ENCODE peak calls at places on chromosome 4, in six cellular contexts. O is IMR-90, N is neuronal stem cell, W is H9, C is H1, U is mesendoderm. S is an unnamed sample.

GRCh38 chr4:20456416-20456815 is 204.7 kb downstream of the SLIT2 start:
- DNase-seq in O (peak), N (no peak), W (no peak), C (no peak), U (peak), S (no peak)

GRCh38 chr4:1244081-1244977 is 4.6 kb downstream of the CTBP1 start:
- DNase-seq in O (no peak), N (no peak), W (no peak), C (no peak), U (no peak), S (no peak)

GRCh38 chr4:2259541-2260267 is 2.2 kb downstream of the MXD4 start:
- DNase-seq in O (no peak), N (no peak), W (no peak), C (no peak), U (no peak), S (no peak)

GRCh38 chr4:179709961-179710624 is 2267.9 kb upstream of the AGA start:
- DNase-seq in O (no peak), N (peak), W (peak), C (peak), U (peak), S (no peak)

GRCh38 chr4:74794341-74794801 is at the start of gene BTC:
- DNase-seq in O (no peak), N (peak), W (peak), C (no peak), U (peak), S (peak)

GRCh38 chr4:2220016-2220620 is 21.8 kb downstream of the HAUS3 start:
- DNase-seq in O (peak), N (peak), W (peak), C (no peak), U (peak), S (peak)

GRCh38 chr4:140876597-140877364 is 120.6 kb upstream of the TBC1D9 start:
- DNase-seq in O (peak), N (no peak), W (no peak), C (no peak), U (no peak), S (no peak)

GRCh38 chr4:188811116-188811515 is 671.9 kb downstream of the TRIML1 start:
- DNase-seq in O (no peak), N (no peak), W (no peak), C (no peak), U (no peak), S (no peak)

GRCh38 chr4:612052-612748 is 13.2 kb upstream of the PDE6B start:
- DNase-seq in O (no peak), N (no peak), W (no peak), C (no peak), U (no peak), S (no peak)

GRCh38 chr4:186702297-186702696 is 21.4 kb downstream of the FAT1 start:
- DNase-seq in O (no peak), N (no peak), W (no peak), C (no peak), U (no peak), S (no peak)

GRCh38 chr4:139329665-139330200 is 27.5 kb upstream of the NDUFC1 start:
- DNase-seq in O (no peak), N (no peak), W (no peak), C (no peak), U (peak), S (no peak)

GRCh38 chr4:104064650-104065577 is 345.1 kb upstream of the TACR3 start:
- DNase-seq in O (no peak), N (peak), W (peak), C (peak), U (peak), S (peak)

GRCh38 chr4:98185279-98185678 is 42.0 kb upstream of the STPG2 start:
- DNase-seq in O (no peak), N (no peak), W (no peak), C (no peak), U (no peak), S (no peak)

GRCh38 chr4:113683143-113683542 is 78.4 kb downstream of the CAMK2D start:
- DNase-seq in O (no peak), N (no peak), W (no peak), C (no peak), U (no peak), S (no peak)

GRCh38 chr4:186726440-186727148 is 2.9 kb upstream of the FAT1 start:
- DNase-seq in O (peak), N (peak), W (peak), C (no peak), U (peak), S (peak)

GRCh38 chr4:139560396-139561084 is 4.5 kb upstream of the SETD7 start:
- DNase-seq in O (no peak), N (no peak), W (peak), C (no peak), U (peak), S (peak)

GRCh38 chr4:675036-675804 is 878 bp downstream of the MYL5 start:
- DNase-seq in O (no peak), N (no peak), W (peak), C (no peak), U (no peak), S (no peak)

GRCh38 chr4:80036949-80037348 is 36.1 kb downstream of the ANTXR2 start:
- DNase-seq in O (peak), N (no peak), W (no peak), C (no peak), U (no peak), S (peak)

GRCh38 chr4:93870876-93871458 is 42.4 kb downstream of the ATOH1 start:
- DNase-seq in O (no peak), N (no peak), W (no peak), C (no peak), U (no peak), S (no peak)

GRCh38 chr4:158578476-158578875 is 56.8 kb downstream of the RXFP1 start:
- DNase-seq in O (peak), N (no peak), W (no peak), C (no peak), U (peak), S (peak)

GRCh38 chr4:54568184-54568583 is 89.6 kb upstream of the KIT start:
- DNase-seq in O (peak), N (no peak), W (no peak), C (no peak), U (no peak), S (peak)

GRCh38 chr4:37631551-37631950 is 54.6 kb downstream of the RELL1 start:
- DNase-seq in O (peak), N (no peak), W (no peak), C (no peak), U (no peak), S (no peak)

GRCh38 chr4:159698336-159698735 is 595.5 kb downstream of the RAPGEF2 start:
- DNase-seq in O (no peak), N (no peak), W (no peak), C (no peak), U (no peak), S (peak)

GRCh38 chr4:24965627-24966026 is 52.8 kb upstream of the CCDC149 start:
- DNase-seq in O (no peak), N (peak), W (peak), C (no peak), U (peak), S (no peak)

GRCh38 chr4:107115185-107115847 is 79.2 kb upstream of the DKK2 start:
- DNase-seq in O (no peak), N (no peak), W (no peak), C (no peak), U (peak), S (no peak)

GRCh38 chr4:155077860-155078259 is 130.6 kb upstream of the NPY2R start:
- DNase-seq in O (no peak), N (no peak), W (peak), C (peak), U (peak), S (no peak)

GRCh38 chr4:107449611-107450369 is 270.2 kb downstream of the PAPSS1 start:
- DNase-seq in O (no peak), N (no peak), W (no peak), C (no peak), U (no peak), S (peak)

GRCh38 chr4:182493377-182493776 is 250.2 kb downstream of the TENM3 start:
- DNase-seq in O (no peak), N (no peak), W (no peak), C (no peak), U (no peak), S (no peak)

GRCh38 chr4:188971125-188971524 is 831.9 kb downstream of the TRIML1 start:
- DNase-seq in O (peak), N (no peak), W (no peak), C (no peak), U (peak), S (no peak)

GRCh38 chr4:103092245-103092644 is 7.4 kb downstream of the BDH2 start:
- DNase-seq in O (no peak), N (no peak), W (no peak), C (no peak), U (no peak), S (peak)

GRCh38 chr4:57905965-57906364 is 795.8 kb upstream of the IGFBP7 start:
- DNase-seq in O (no peak), N (no peak), W (no peak), C (no peak), U (no peak), S (no peak)

GRCh38 chr4:54423066-54423465 is 194.0 kb downstream of the PDGFRA start:
- DNase-seq in O (peak), N (no peak), W (no peak), C (no peak), U (no peak), S (no peak)

GRCh38 chr4:24887881-24888430 is 24.9 kb downstream of the CCDC149 start:
- DNase-seq in O (no peak), N (no peak), W (no peak), C (no peak), U (no peak), S (no peak)

GRCh38 chr4:123699823-123700822 is 303.5 kb downstream of the SPRY1 start:
- DNase-seq in O (peak), N (no peak), W (no peak), C (no peak), U (peak), S (peak)

DNA sequence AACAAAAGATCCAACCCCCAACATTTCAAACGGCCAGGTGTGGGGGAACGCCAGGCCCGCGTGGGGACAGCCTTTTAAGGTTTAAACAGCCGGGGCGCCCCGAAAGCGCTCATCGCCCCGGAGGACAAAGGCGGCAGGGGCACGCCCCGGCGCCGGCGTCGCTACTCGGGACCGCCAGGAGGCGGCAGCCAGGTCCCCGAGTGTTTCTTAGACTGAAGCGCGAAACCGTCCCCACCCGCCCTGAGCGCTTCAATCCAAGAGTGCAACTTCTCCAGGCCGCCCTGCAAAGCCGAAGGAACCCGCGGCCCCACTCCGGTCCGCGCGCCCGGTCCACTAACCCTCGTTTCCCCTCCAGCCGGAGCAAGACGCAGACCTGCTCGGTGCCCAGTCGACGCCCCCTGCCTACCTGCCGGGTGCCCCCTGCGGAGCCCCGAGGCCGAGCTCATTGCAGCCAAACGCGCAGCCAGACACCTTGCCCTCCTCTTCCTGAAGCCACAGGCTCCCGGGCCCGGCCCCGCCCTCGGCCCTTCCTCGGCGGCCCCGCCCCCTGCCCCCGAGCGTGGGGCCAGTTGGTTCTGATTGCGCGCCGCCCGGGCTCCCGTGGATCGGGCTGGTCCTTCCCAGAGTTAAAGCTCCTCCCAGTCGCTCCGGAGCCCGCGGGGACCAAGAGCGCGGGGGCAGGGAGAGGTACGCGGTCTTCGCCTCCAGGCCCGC is at the start of gene CASP6:
- DNase-seq in O (peak), N (peak), W (peak), C (peak), U (peak), S (peak)
- H2BK5ac ChIP-seq in O (peak), N (peak), W (no peak), C (peak), U (no peak), S (peak)

GRCh38 chr4:6782147-6782845 is at the start of gene KIAA0232:
- DNase-seq in O (peak), N (peak), W (peak), C (peak), U (peak), S (peak)
- H3K4ac ChIP-seq in O (peak), N (peak), W (no peak), C (peak), U (peak), S (peak)

GRCh38 chr4:122674371-122674770 is 53.5 kb upstream of the IL21 start:
- DNase-seq in O (no peak), N (no peak), W (no peak), C (no peak), U (peak), S (peak)
- H2BK5ac ChIP-seq in O (no peak), N (no peak), W (no peak), C (no peak), U (no peak), S (no peak)

DNA sequence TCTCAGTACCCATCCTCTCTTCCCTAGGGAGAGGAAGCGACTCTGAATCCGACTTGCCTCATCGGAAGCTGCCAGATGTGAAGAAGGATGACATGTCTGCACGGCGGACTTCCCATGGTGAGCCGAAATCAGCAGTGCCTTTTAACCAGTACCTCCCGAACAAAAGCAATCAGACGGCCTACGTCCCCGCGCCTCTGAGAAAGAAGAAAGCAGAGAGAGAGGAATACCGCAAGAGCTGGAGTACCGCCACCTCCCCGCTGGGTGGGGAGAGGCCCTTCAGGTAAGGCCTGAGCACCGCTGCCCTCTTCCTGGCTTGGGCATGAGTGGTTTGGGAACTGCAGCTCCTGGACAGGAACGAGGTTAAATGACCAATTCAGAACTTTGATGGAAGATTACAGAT is 81.2 kb downstream of the LIMCH1 start:
- DNase-seq in O (no peak), N (no peak), W (peak), C (no peak), U (peak), S (no peak)
- H3K4ac ChIP-seq in O (no peak), N (no peak), W (no peak), C (no peak), U (no peak), S (no peak)

DNA sequence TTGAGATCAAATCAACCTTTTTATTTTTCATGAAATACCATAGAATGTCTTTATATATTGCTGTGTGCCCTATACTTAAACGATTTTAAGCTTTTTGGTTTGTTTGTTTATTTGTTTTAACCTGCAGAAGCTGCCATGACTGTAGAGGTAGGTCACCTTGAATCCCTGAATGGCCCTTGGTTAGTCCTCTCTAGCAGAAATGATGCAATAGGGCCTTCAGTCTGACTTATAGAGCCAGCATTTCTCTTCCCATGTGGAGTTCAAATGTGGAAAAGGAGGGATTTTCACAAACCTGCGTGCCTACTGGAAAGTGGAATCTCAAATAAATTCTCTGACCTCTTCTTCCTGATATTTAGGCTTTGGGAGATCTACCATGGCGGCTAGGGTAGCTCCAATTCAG is 327.9 kb downstream of the MAPK10 start:
- DNase-seq in O (no peak), N (no peak), W (no peak), C (no peak), U (no peak), S (no peak)
- H2BK5ac ChIP-seq in O (peak), N (no peak), W (no peak), C (no peak), U (no peak), S (no peak)